ENCODE peak calls at places on chromosomes 1 and 21, in seven cellular contexts. One of them, this sample, is unnamed.

GRCh38 chr1:239677362-239677761 is 291.0 kb downstream of the CHRM3 start:
- DNase-seq in MCF 10A: peak
- DNase-seq in GM10248: no peak
- DNase-seq in hippocampal formation: no peak
- DNase-seq in fibroblast of the aortic adventitia: no peak
- DNase-seq in mesothelial cell of epicardium: no peak
- DNase-seq in HFF-Myc: no peak
- DNase-seq in this sample: no peak

GRCh38 chr1:30977105-30977504 is 68.5 kb upstream of the SDC3 start:
- DNase-seq in mesothelial cell of epicardium: no peak
- DNase-seq in fibroblast of the aortic adventitia: peak
- DNase-seq in HFF-Myc: no peak
- DNase-seq in hippocampal formation: no peak
- DNase-seq in MCF 10A: no peak
- DNase-seq in GM10248: no peak
- DNase-seq in this sample: no peak

GRCh38 chr1:208223136-208223535 is 21.0 kb downstream of the PLXNA2 start:
- DNase-seq in fibroblast of the aortic adventitia: no peak
- DNase-seq in mesothelial cell of epicardium: no peak
- DNase-seq in MCF 10A: no peak
- DNase-seq in hippocampal formation: no peak
- DNase-seq in HFF-Myc: no peak
- DNase-seq in GM10248: no peak
- DNase-seq in this sample: no peak

GRCh38 chr1:1233567-1233892 is 1.5 kb downstream of the B3GALT6 start:
- DNase-seq in hippocampal formation: no peak
- DNase-seq in mesothelial cell of epicardium: no peak
- DNase-seq in HFF-Myc: no peak
- DNase-seq in fibroblast of the aortic adventitia: no peak
- DNase-seq in GM10248: no peak
- DNase-seq in MCF 10A: no peak
- DNase-seq in this sample: no peak

GRCh38 chr1:109238382-109238781 is 11.0 kb upstream of the CELSR2 start:
- DNase-seq in GM10248: no peak
- DNase-seq in hippocampal formation: no peak
- DNase-seq in mesothelial cell of epicardium: no peak
- DNase-seq in MCF 10A: no peak
- DNase-seq in fibroblast of the aortic adventitia: no peak
- DNase-seq in HFF-Myc: no peak
- DNase-seq in this sample: no peak

GRCh38 chr1:2208309-2209239 is 14.0 kb upstream of the FAAP20 start:
- DNase-seq in fibroblast of the aortic adventitia: peak
- DNase-seq in hippocampal formation: no peak
- DNase-seq in GM10248: no peak
- DNase-seq in HFF-Myc: no peak
- DNase-seq in mesothelial cell of epicardium: no peak
- DNase-seq in MCF 10A: peak
- DNase-seq in this sample: no peak

GRCh38 chr1:204573563-204573925 is 57.3 kb downstream of the MDM4 start:
- DNase-seq in hippocampal formation: no peak
- DNase-seq in HFF-Myc: no peak
- DNase-seq in mesothelial cell of epicardium: no peak
- DNase-seq in MCF 10A: no peak
- DNase-seq in GM10248: no peak
- DNase-seq in fibroblast of the aortic adventitia: no peak
- DNase-seq in this sample: no peak

GRCh38 chr1:27968692-27969091 is 8.9 kb downstream of the XKR8 start:
- DNase-seq in mesothelial cell of epicardium: no peak
- DNase-seq in GM10248: no peak
- DNase-seq in MCF 10A: peak
- DNase-seq in HFF-Myc: peak
- DNase-seq in fibroblast of the aortic adventitia: peak
- DNase-seq in hippocampal formation: no peak
- DNase-seq in this sample: no peak

GRCh38 chr1:8711161-8711560 is 106.3 kb downstream of the RERE start:
- DNase-seq in HFF-Myc: no peak
- DNase-seq in GM10248: no peak
- DNase-seq in mesothelial cell of epicardium: no peak
- DNase-seq in fibroblast of the aortic adventitia: peak
- DNase-seq in MCF 10A: no peak
- DNase-seq in hippocampal formation: no peak
- DNase-seq in this sample: no peak

GRCh38 chr21:37658994-37659458 is 257.2 kb downstream of the KCNJ6 start:
- DNase-seq in hippocampal formation: no peak
- DNase-seq in mesothelial cell of epicardium: no peak
- DNase-seq in HFF-Myc: peak
- DNase-seq in MCF 10A: peak
- DNase-seq in GM10248: no peak
- DNase-seq in fibroblast of the aortic adventitia: peak
- DNase-seq in this sample: no peak

GRCh38 chr1:150543500-150544143 is 5.6 kb upstream of the ADAMTSL4 start:
- DNase-seq in MCF 10A: peak
- DNase-seq in HFF-Myc: no peak
- DNase-seq in hippocampal formation: no peak
- DNase-seq in GM10248: no peak
- DNase-seq in mesothelial cell of epicardium: no peak
- DNase-seq in fibroblast of the aortic adventitia: peak
- DNase-seq in this sample: no peak

GRCh38 chr21:15159382-15160020 is 94.7 kb upstream of the NRIP1 start:
- DNase-seq in MCF 10A: no peak
- DNase-seq in GM10248: no peak
- DNase-seq in mesothelial cell of epicardium: no peak
- DNase-seq in HFF-Myc: no peak
- DNase-seq in fibroblast of the aortic adventitia: peak
- DNase-seq in hippocampal formation: no peak
- DNase-seq in this sample: no peak

GRCh38 chr1:154772611-154773515 is 97.2 kb downstream of the KCNN3 start:
- DNase-seq in GM10248: no peak
- DNase-seq in HFF-Myc: no peak
- DNase-seq in mesothelial cell of epicardium: no peak
- DNase-seq in MCF 10A: no peak
- DNase-seq in hippocampal formation: no peak
- DNase-seq in fibroblast of the aortic adventitia: no peak
- DNase-seq in this sample: no peak

GRCh38 chr1:107081102-107081501 is 24.6 kb downstream of the PRMT6 start:
- DNase-seq in mesothelial cell of epicardium: no peak
- DNase-seq in HFF-Myc: no peak
- DNase-seq in MCF 10A: no peak
- DNase-seq in fibroblast of the aortic adventitia: no peak
- DNase-seq in GM10248: no peak
- DNase-seq in hippocampal formation: no peak
- DNase-seq in this sample: no peak

GRCh38 chr1:112618114-112618720 is 724 bp downstream of the ST7L start:
- DNase-seq in MCF 10A: no peak
- DNase-seq in fibroblast of the aortic adventitia: peak
- DNase-seq in hippocampal formation: peak
- DNase-seq in HFF-Myc: no peak
- DNase-seq in GM10248: peak
- DNase-seq in mesothelial cell of epicardium: no peak
- DNase-seq in this sample: peak

GRCh38 chr1:3650248-3651010 is 526 bp upstream of the WRAP73 start:
- DNase-seq in MCF 10A: no peak
- DNase-seq in hippocampal formation: no peak
- DNase-seq in mesothelial cell of epicardium: no peak
- DNase-seq in fibroblast of the aortic adventitia: no peak
- DNase-seq in HFF-Myc: no peak
- DNase-seq in GM10248: no peak
- DNase-seq in this sample: no peak

GRCh38 chr1:221435510-221435909 is 306.4 kb downstream of the DUSP10 start:
- DNase-seq in MCF 10A: peak
- DNase-seq in HFF-Myc: no peak
- DNase-seq in mesothelial cell of epicardium: no peak
- DNase-seq in fibroblast of the aortic adventitia: peak
- DNase-seq in hippocampal formation: peak
- DNase-seq in GM10248: peak
- DNase-seq in this sample: peak

GRCh38 chr1:44508397-44508745 is 103.3 kb downstream of the RNF220 start:
- DNase-seq in GM10248: no peak
- DNase-seq in MCF 10A: no peak
- DNase-seq in hippocampal formation: no peak
- DNase-seq in fibroblast of the aortic adventitia: no peak
- DNase-seq in mesothelial cell of epicardium: no peak
- DNase-seq in HFF-Myc: no peak
- DNase-seq in this sample: no peak

GRCh38 chr21:17848228-17848627 is 29.1 kb upstream of the C21orf91 start:
- DNase-seq in MCF 10A: peak
- DNase-seq in GM10248: peak
- DNase-seq in hippocampal formation: no peak
- DNase-seq in HFF-Myc: peak
- DNase-seq in fibroblast of the aortic adventitia: peak
- DNase-seq in mesothelial cell of epicardium: no peak
- DNase-seq in this sample: no peak

GRCh38 chr1:33032126-33032869 is 4.4 kb downstream of the AK2 start:
- DNase-seq in MCF 10A: peak
- DNase-seq in fibroblast of the aortic adventitia: no peak
- DNase-seq in GM10248: no peak
- DNase-seq in mesothelial cell of epicardium: no peak
- DNase-seq in HFF-Myc: no peak
- DNase-seq in hippocampal formation: no peak
- DNase-seq in this sample: no peak

GRCh38 chr1:100713636-100714035 is 5.9 kb upstream of the VCAM1 start:
- DNase-seq in MCF 10A: peak
- DNase-seq in HFF-Myc: no peak
- DNase-seq in GM10248: no peak
- DNase-seq in fibroblast of the aortic adventitia: no peak
- DNase-seq in hippocampal formation: no peak
- DNase-seq in mesothelial cell of epicardium: no peak
- DNase-seq in this sample: no peak

GRCh38 chr1:185157599-185158469 is 867 bp downstream of the SWT1 start:
- DNase-seq in MCF 10A: peak
- DNase-seq in mesothelial cell of epicardium: no peak
- DNase-seq in fibroblast of the aortic adventitia: peak
- DNase-seq in HFF-Myc: no peak
- DNase-seq in GM10248: no peak
- DNase-seq in hippocampal formation: peak
- DNase-seq in this sample: no peak

GRCh38 chr1:238530209-238530851 is 639.6 kb upstream of the ZP4 start:
- DNase-seq in mesothelial cell of epicardium: no peak
- DNase-seq in hippocampal formation: no peak
- DNase-seq in MCF 10A: no peak
- DNase-seq in HFF-Myc: no peak
- DNase-seq in fibroblast of the aortic adventitia: no peak
- DNase-seq in GM10248: no peak
- DNase-seq in this sample: no peak

GRCh38 chr1:167790117-167790516 is 68.3 kb downstream of the MPZL1 start:
- DNase-seq in MCF 10A: peak
- DNase-seq in HFF-Myc: no peak
- DNase-seq in fibroblast of the aortic adventitia: no peak
- DNase-seq in mesothelial cell of epicardium: no peak
- DNase-seq in GM10248: no peak
- DNase-seq in hippocampal formation: no peak
- DNase-seq in this sample: no peak

GRCh38 chr21:36320421-36321324 is 676 bp downstream of the MORC3 start:
- DNase-seq in fibroblast of the aortic adventitia: peak
- DNase-seq in MCF 10A: peak
- DNase-seq in HFF-Myc: no peak
- DNase-seq in mesothelial cell of epicardium: peak
- DNase-seq in GM10248: peak
- DNase-seq in hippocampal formation: peak
- DNase-seq in this sample: peak